ENCODE peak calls at places on chromosome 13, in four cellular contexts. E, N, Q and L are unnamed samples.

GRCh38 chr13:99228737-99229691 is 28.4 kb downstream of the UBAC2 start:
- DNase-seq in E (no peak), N (no peak), Q (peak), L (peak)

GRCh38 chr13:107809125-107809524 is 406.2 kb downstream of the LIG4 start:
- DNase-seq in E (no peak), N (no peak), Q (no peak), L (no peak)

GRCh38 chr13:112115403-112116091 is 48.6 kb downstream of the SOX1 start:
- DNase-seq in E (no peak), N (no peak), Q (no peak), L (no peak)

GRCh38 chr13:20461481-20461859 is 64.2 kb downstream of the CRYL1 start:
- DNase-seq in E (no peak), N (no peak), Q (peak), L (no peak)

GRCh38 chr13:40200273-40200978 is 466.0 kb downstream of the FOXO1 start:
- DNase-seq in E (no peak), N (no peak), Q (no peak), L (no peak)

GRCh38 chr13:94550030-94550738 is 45.8 kb downstream of the TGDS start:
- DNase-seq in E (no peak), N (no peak), Q (peak), L (no peak)

GRCh38 chr13:26050568-26051230 is 1.1 kb downstream of the SHISA2 start:
- DNase-seq in E (peak), N (peak), Q (no peak), L (no peak)

GRCh38 chr13:113815151-113816058 is 48.5 kb downstream of the GAS6 start:
- DNase-seq in E (no peak), N (no peak), Q (no peak), L (no peak)

GRCh38 chr13:101611491-101612475 is 159.3 kb downstream of the ITGBL1 start:
- DNase-seq in E (no peak), N (no peak), Q (no peak), L (no peak)

GRCh38 chr13:112210401-112210800 is 143.5 kb downstream of the SOX1 start:
- DNase-seq in E (no peak), N (peak), Q (no peak), L (no peak)

GRCh38 chr13:33367931-33368330 is 82.4 kb upstream of the STARD13 start:
- DNase-seq in E (no peak), N (no peak), Q (no peak), L (no peak)

GRCh38 chr13:97333983-97334382 is 100.0 kb upstream of the RAP2A start:
- DNase-seq in E (no peak), N (no peak), Q (no peak), L (no peak)

GRCh38 chr13:94783489-94783888 is 71.1 kb upstream of the SOX21 start:
- DNase-seq in E (no peak), N (no peak), Q (no peak), L (no peak)

GRCh38 chr13:35927554-35927953 is 203.6 kb downstream of the DCLK1 start:
- DNase-seq in E (no peak), N (no peak), Q (peak), L (no peak)

GRCh38 chr13:73228546-73228945 is 169.7 kb downstream of the KLF5 start:
- DNase-seq in E (no peak), N (no peak), Q (no peak), L (no peak)

GRCh38 chr13:87128006-87128405 is 543.2 kb upstream of the SLITRK5 start:
- DNase-seq in E (no peak), N (peak), Q (peak), L (no peak)

GRCh38 chr13:72221276-72221962 is 354.4 kb upstream of the DACH1 start:
- DNase-seq in E (peak), N (peak), Q (no peak), L (no peak)

GRCh38 chr13:113297370-113297871 is 382 bp downstream of the LAMP1 start:
- DNase-seq in E (no peak), N (no peak), Q (no peak), L (no peak)

GRCh38 chr13:111152836-111153235 is 37.7 kb downstream of the ARHGEF7 start:
- DNase-seq in E (peak), N (peak), Q (no peak), L (no peak)

GRCh38 chr13:75365724-75366173 is 116.2 kb downstream of the TBC1D4 start:
- DNase-seq in E (no peak), N (no peak), Q (no peak), L (no peak)

GRCh38 chr13:81395368-81395767 is 1054.4 kb upstream of the SPRY2 start:
- DNase-seq in E (peak), N (peak), Q (no peak), L (no peak)

GRCh38 chr13:112837371-112838037 is 131.5 kb upstream of the MCF2L start:
- DNase-seq in E (no peak), N (no peak), Q (no peak), L (no peak)

GRCh38 chr13:114282143-114282685 is 813 bp downstream of the UPF3A start:
- DNase-seq in E (peak), N (peak), Q (no peak), L (no peak)

GRCh38 chr13:111216166-111216960 is 101.3 kb downstream of the ARHGEF7 start:
- DNase-seq in E (peak), N (peak), Q (peak), L (no peak)

GRCh38 chr13:73366241-73366640 is 307.4 kb downstream of the KLF5 start:
- DNase-seq in E (no peak), N (no peak), Q (no peak), L (no peak)

GRCh38 chr13:24650157-24650556 is 30.1 kb upstream of the ATP12A start:
- DNase-seq in E (no peak), N (no peak), Q (peak), L (no peak)

GRCh38 chr13:25463496-25463895 is 91.7 kb downstream of the ATP8A2 start:
- DNase-seq in E (no peak), N (no peak), Q (no peak), L (peak)

DNA sequence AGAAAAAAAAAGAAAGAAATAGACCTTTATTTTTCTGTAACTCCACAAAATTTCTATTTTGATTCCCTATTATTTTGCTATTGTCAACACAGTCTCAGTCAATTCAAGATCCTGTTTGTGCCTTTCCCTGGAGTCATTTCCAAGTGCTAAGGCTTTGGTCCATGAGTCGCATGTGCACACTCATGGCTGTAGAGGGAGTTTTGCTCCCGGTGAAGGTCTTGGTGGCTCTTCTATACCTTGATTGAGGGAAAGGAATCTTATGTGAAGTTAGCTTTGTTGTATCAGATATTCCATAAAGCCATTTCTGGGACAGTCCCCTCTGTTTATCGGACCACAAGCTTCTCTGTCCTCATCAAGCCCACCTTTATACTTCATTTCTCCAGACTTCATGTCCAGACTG is 58.7 kb upstream of the ALOX5AP start:
- DNase-seq in E (peak), N (no peak), Q (no peak), L (no peak)
- TF ChIP-seq CTCF in E (peak), N (peak), Q (peak), L (peak)

DNA sequence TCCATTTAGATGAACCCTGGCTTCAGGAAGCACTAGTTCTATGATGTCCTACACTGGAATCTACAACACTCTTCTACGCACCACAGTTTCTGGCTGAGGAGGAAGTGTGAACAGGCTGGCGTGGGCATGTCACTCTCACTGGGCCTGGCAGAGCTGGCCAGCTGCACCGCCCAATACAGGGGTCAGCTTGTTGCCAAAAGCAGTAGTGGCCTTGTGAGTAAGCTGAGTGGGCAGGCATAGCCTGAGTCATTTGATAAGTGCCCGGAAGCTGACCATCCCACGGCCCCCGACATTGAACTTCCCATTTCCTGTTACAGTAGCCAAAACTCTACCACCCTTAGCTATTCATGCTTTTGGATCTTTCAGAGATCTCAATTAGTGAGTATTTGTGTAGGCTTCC is 240.9 kb upstream of the SERP2 start:
- DNase-seq in E (no peak), N (no peak), Q (no peak), L (no peak)
- H3K4me3 ChIP-seq in E (no peak), N (no peak), Q (no peak), L (no peak)

GRCh38 chr13:91115776-91116175 is 231.7 kb upstream of the MIR17HG start:
- DNase-seq in E (no peak), N (no peak), Q (no peak), L (no peak)

GRCh38 chr13:91123456-91124127 is 223.9 kb upstream of the MIR17HG start:
- DNase-seq in E (no peak), N (no peak), Q (no peak), L (no peak)

GRCh38 chr13:91122766-91123165 is 224.7 kb upstream of the MIR17HG start:
- DNase-seq in E (no peak), N (no peak), Q (no peak), L (no peak)

GRCh38 chr13:91119643-91120042 is 227.8 kb upstream of the MIR17HG start:
- DNase-seq in E (no peak), N (no peak), Q (no peak), L (no peak)
- TF ChIP-seq CTCF in E (no peak), N (no peak), Q (no peak), L (no peak)

DNA sequence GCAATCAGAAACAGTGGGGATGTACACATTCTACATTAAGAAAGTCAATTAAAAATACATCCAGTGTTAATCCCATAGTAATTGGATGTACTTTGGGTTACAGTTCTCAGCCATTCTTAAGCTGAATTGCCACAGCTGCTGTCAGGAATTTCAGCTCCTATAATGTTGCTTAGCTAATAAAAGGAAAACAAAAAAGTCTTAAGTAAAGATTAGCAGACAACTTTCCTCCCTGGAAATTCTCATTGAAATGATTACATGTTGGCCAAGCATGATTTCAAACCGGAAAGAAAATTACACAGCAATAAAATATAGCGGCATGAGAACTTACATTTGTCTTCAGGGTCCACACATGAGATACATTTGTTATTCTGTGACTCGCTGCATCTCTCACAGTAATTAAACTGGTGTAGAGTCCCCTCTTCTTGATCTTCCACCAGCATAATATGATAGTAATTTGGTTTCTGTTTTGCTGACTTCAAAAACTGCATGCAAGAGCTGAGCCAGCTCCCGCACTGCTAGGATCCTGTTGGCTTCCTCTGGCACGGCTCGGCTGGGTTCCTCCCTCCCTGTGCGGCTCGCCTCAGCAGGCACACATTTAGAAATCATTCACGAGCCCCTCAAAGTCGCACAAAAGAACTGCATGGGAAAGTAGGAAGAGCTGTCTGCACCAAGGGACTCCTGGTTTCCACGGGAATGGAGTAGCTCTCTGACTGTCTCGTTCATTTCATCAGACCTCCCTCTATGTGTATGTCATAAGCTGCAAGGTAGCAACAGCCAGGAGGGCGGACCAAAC is at the start of gene HTR2A:
- DNase-seq in E (peak), N (peak), Q (no peak), L (no peak)
- H3K4me3 ChIP-seq in E (no peak), N (peak), Q (peak), L (peak)

GRCh38 chr13:69524459-69525155 is 583.0 kb upstream of the ATXN8OS start:
- DNase-seq in E (no peak), N (no peak), Q (peak), L (no peak)
- TF ChIP-seq CTCF in E (peak), N (peak), Q (no peak), L (no peak)

GRCh38 chr13:50512602-50513527 is 330.6 kb downstream of the DLEU7 start:
- DNase-seq in E (peak), N (peak), Q (peak), L (no peak)

GRCh38 chr13:50509771-50510441 is 333.6 kb downstream of the DLEU7 start:
- DNase-seq in E (no peak), N (no peak), Q (no peak), L (no peak)

GRCh38 chr13:50511877-50512332 is 331.6 kb downstream of the DLEU7 start:
- DNase-seq in E (no peak), N (no peak), Q (no peak), L (no peak)

GRCh38 chr13:50514249-50514648 is 329.2 kb downstream of the DLEU7 start:
- DNase-seq in E (no peak), N (no peak), Q (no peak), L (no peak)

GRCh38 chr13:50513528-50513863 is 330.0 kb downstream of the DLEU7 start:
- DNase-seq in E (no peak), N (no peak), Q (no peak), L (no peak)
- H3K4me3 ChIP-seq in E (no peak), N (no peak), Q (no peak), L (no peak)

GRCh38 chr13:27960362-27961226 is 8.5 kb downstream of the CDX2 start:
- DNase-seq in E (peak), N (peak), Q (no peak), L (no peak)
- TF ChIP-seq CTCF in E (peak), N (peak), Q (peak), L (peak)